ENCODE peak calls at places on chromosomes 6 and 20, in ten cellular contexts. X is breast epithelium, L is astrocyte of the cerebellum, E is Panc1, U is dorsolateral prefrontal cortex, C is A673, F is PC-9, D is IMR-90, I is HCT116, Z is A549. R is an unnamed sample.

GRCh38 chr6:44049163-44049988 is 77.9 kb downstream of the MRPL14 start:
- DNase-seq in Z (no peak), U (no peak), L (no peak), E (no peak), X (no peak), D (peak), F (peak), I (no peak), C (no peak), R (peak)

GRCh38 chr20:32743237-32744112 is at the start of gene COMMD7:
- DNase-seq in L (no peak), E (no peak), U (peak), D (peak), C (peak), I (no peak), F (no peak), Z (no peak), X (peak), R (peak)

GRCh38 chr6:149823013-149823412 is 41.1 kb downstream of the LRP11 start:
- DNase-seq in Z (no peak), E (no peak), F (no peak), U (no peak), X (no peak), I (no peak), D (no peak), C (no peak), L (no peak), R (no peak)

GRCh38 chr6:84525907-84526306 is 238.5 kb downstream of the TBX18 start:
- DNase-seq in E (no peak), X (no peak), I (no peak), D (no peak), Z (no peak), F (no peak), C (no peak), L (no peak), U (no peak), R (peak)

GRCh38 chr6:169230923-169231789 is 22.5 kb downstream of the THBS2 start:
- DNase-seq in D (no peak), I (no peak), U (no peak), Z (no peak), E (no peak), X (no peak), L (no peak), F (no peak), C (no peak), R (no peak)

GRCh38 chr20:34537651-34538050 is 20.9 kb upstream of the MAP1LC3A start:
- DNase-seq in X (no peak), I (no peak), C (no peak), D (no peak), Z (no peak), U (no peak), E (no peak), L (no peak), F (no peak), R (no peak)

GRCh38 chr20:57656821-57657536 is 36.8 kb upstream of the ZBP1 start:
- DNase-seq in E (no peak), Z (no peak), F (no peak), I (no peak), D (no peak), C (no peak), X (no peak), U (peak), L (no peak), R (no peak)

GRCh38 chr20:7879883-7880282 is 60.4 kb downstream of the HAO1 start:
- DNase-seq in F (no peak), E (no peak), I (no peak), U (no peak), D (peak), X (no peak), L (peak), Z (no peak), C (no peak), R (no peak)

GRCh38 chr6:131931063-131931745 is 20.0 kb downstream of the CCN2 start:
- DNase-seq in D (peak), L (no peak), I (no peak), Z (no peak), X (no peak), C (no peak), E (no peak), F (no peak), U (no peak), R (peak)

GRCh38 chr6:80316655-80317332 is 210.3 kb downstream of the BCKDHB start:
- DNase-seq in L (no peak), U (no peak), X (no peak), F (no peak), D (no peak), E (no peak), I (no peak), Z (no peak), C (peak), R (peak)

GRCh38 chr20:1278323-1278660 is 12.2 kb downstream of the SNPH start:
- DNase-seq in C (no peak), X (no peak), E (no peak), D (no peak), I (no peak), L (no peak), F (no peak), U (no peak), Z (no peak), R (no peak)

GRCh38 chr6:137233561-137234504 is 14.6 kb upstream of the IFNGR1 start:
- DNase-seq in U (no peak), E (no peak), L (peak), C (peak), I (no peak), F (peak), X (no peak), D (peak), Z (peak), R (peak)

GRCh38 chr6:97195117-97195516 is 87.9 kb downstream of the MMS22L start:
- DNase-seq in I (no peak), Z (no peak), X (no peak), D (peak), C (no peak), L (no peak), E (no peak), U (no peak), F (no peak), R (peak)

GRCh38 chr20:62274332-62275262 is 28.2 kb upstream of the ADRM1 start:
- DNase-seq in L (no peak), U (peak), E (no peak), D (no peak), I (no peak), C (no peak), X (no peak), Z (no peak), F (no peak), R (no peak)

GRCh38 chr6:45946352-45946751 is 69.3 kb downstream of the CLIC5 start:
- DNase-seq in Z (no peak), U (no peak), L (peak), X (no peak), C (peak), I (no peak), E (no peak), D (peak), F (no peak), R (peak)

GRCh38 chr6:152863618-152864326 is 113.2 kb downstream of the VIP start:
- DNase-seq in E (peak), U (peak), X (no peak), D (peak), C (peak), I (peak), L (peak), F (no peak), Z (peak), R (peak)

GRCh38 chr6:137237413-137238170 is 18.4 kb upstream of the IFNGR1 start:
- DNase-seq in F (peak), E (no peak), I (no peak), X (no peak), U (no peak), C (peak), L (peak), D (peak), Z (peak), R (peak)

GRCh38 chr20:23417861-23418260 is 3.4 kb downstream of the NAPB start:
- DNase-seq in X (no peak), F (no peak), D (no peak), U (no peak), E (no peak), L (no peak), Z (no peak), C (no peak), I (no peak), R (no peak)

GRCh38 chr6:25439368-25439767 is 160.2 kb downstream of the CARMIL1 start:
- DNase-seq in F (no peak), U (no peak), X (no peak), L (no peak), C (no peak), Z (no peak), D (no peak), E (no peak), I (no peak), R (no peak)

GRCh38 chr6:147075326-147075840 is 128.8 kb upstream of the STXBP5 start:
- DNase-seq in Z (no peak), F (no peak), C (no peak), I (no peak), U (no peak), E (no peak), X (no peak), D (no peak), L (no peak), R (no peak)

GRCh38 chr6:53795254-53795701 is 473 bp downstream of the LRRC1 start:
- DNase-seq in Z (no peak), E (no peak), I (no peak), C (no peak), D (no peak), X (no peak), U (no peak), F (peak), L (no peak), R (no peak)

GRCh38 chr6:53796791-53797190 is 2.0 kb downstream of the LRRC1 start:
- DNase-seq in I (no peak), U (no peak), E (no peak), C (no peak), D (no peak), Z (no peak), L (no peak), X (no peak), F (peak), R (no peak)

GRCh38 chr6:53797304-53797703 is 2.5 kb downstream of the LRRC1 start:
- DNase-seq in C (no peak), Z (no peak), F (no peak), U (no peak), X (no peak), L (no peak), D (no peak), I (no peak), E (no peak), R (no peak)

GRCh38 chr6:53795702-53796450 is 1.1 kb downstream of the LRRC1 start:
- DNase-seq in E (no peak), C (no peak), U (peak), F (peak), I (no peak), L (no peak), Z (no peak), D (peak), X (no peak), R (no peak)

GRCh38 chr6:53796451-53796780 is 1.6 kb downstream of the LRRC1 start:
- DNase-seq in F (no peak), I (no peak), X (no peak), L (no peak), C (no peak), U (no peak), Z (no peak), E (no peak), D (no peak), R (no peak)
- H3K4me3 ChIP-seq in F (peak), I (peak), X (peak), L (peak), C (peak), U (peak), Z (no peak), E (peak), D (peak), R (peak)

GRCh38 chr6:27281569-27281968 is 30.5 kb downstream of the POM121L2 start:
- DNase-seq in C (no peak), F (no peak), I (no peak), Z (no peak), U (no peak), X (no peak), D (no peak), E (no peak), L (no peak), R (no peak)

GRCh38 chr6:27281105-27281539 is 31.0 kb downstream of the POM121L2 start:
- DNase-seq in Z (no peak), L (no peak), D (no peak), I (peak), U (no peak), F (no peak), X (no peak), C (peak), E (no peak), R (no peak)

GRCh38 chr6:27280540-27281000 is 31.5 kb downstream of the POM121L2 start:
- DNase-seq in E (no peak), F (no peak), X (no peak), Z (no peak), I (peak), L (no peak), C (peak), D (no peak), U (no peak), R (peak)

GRCh38 chr6:27279513-27280063 is 32.1 kb downstream of the PRSS16 start:
- DNase-seq in E (no peak), F (no peak), D (no peak), X (no peak), I (no peak), Z (no peak), C (no peak), U (no peak), L (no peak), R (no peak)

GRCh38 chr6:27280064-27280539 is 32.0 kb downstream of the POM121L2 start:
- DNase-seq in C (peak), I (peak), L (no peak), X (no peak), U (no peak), F (peak), Z (no peak), D (peak), E (no peak), R (peak)
- H3K4me3 ChIP-seq in C (peak), I (peak), L (peak), X (no peak), U (no peak), F (peak), Z (peak), D (peak), E (peak), R (peak)

DNA sequence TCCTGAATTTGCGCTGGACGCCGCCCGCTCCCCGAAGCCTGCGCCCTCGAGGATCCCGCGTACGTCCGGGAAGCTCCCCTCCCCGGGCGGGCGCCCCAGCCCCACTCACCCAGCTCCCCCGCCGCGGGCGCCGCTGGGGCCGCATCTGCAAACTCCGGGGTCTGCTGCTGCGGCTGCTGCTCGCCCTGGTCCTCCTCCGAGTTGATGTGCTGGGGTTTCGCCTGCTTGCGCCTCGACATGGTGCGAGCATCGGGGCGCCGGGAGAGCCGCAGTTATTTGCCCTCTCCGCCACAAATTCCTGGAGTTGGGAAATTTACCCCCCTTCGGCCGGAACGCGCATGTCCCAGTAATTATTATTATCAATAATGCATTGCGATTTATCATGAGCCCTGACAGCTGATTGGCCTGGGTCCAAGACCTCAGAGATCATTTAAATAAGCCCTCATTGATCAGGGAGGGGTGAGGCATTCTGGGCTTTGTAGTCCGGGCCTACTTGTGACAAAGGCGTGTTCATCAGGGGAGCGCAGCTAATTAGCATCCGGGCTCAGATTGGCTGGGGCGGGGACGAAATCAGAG is at the start of gene SALL4:
- DNase-seq in I (no peak), Z (no peak), X (no peak), C (peak), U (peak), L (no peak), D (no peak), E (no peak), F (no peak), R (peak)
- H3K4me3 ChIP-seq in I (peak), Z (peak), X (peak), C (peak), U (peak), L (peak), D (peak), E (peak), F (peak), R (peak)

GRCh38 chr6:33071579-33071978 is 1.9 kb downstream of the HLA-DPA1 start:
- DNase-seq in E (no peak), C (no peak), X (no peak), Z (no peak), I (no peak), U (no peak), F (no peak), L (no peak), D (no peak), R (no peak)

GRCh38 chr6:33072508-33073100 is 845 bp downstream of the HLA-DPA1 start:
- DNase-seq in U (no peak), C (no peak), E (no peak), L (no peak), D (no peak), Z (no peak), I (no peak), X (no peak), F (no peak), R (no peak)

GRCh38 chr6:33075208-33075567 is 602 bp upstream of the HLA-DPB1 start:
- DNase-seq in E (no peak), I (no peak), D (no peak), F (no peak), X (no peak), L (no peak), Z (no peak), C (no peak), U (no peak), R (no peak)

GRCh38 chr6:33075568-33076405 is at the start of gene HLA-DPB1:
- DNase-seq in Z (peak), X (no peak), U (no peak), F (no peak), I (peak), L (peak), E (no peak), D (peak), C (peak), R (peak)

DNA sequence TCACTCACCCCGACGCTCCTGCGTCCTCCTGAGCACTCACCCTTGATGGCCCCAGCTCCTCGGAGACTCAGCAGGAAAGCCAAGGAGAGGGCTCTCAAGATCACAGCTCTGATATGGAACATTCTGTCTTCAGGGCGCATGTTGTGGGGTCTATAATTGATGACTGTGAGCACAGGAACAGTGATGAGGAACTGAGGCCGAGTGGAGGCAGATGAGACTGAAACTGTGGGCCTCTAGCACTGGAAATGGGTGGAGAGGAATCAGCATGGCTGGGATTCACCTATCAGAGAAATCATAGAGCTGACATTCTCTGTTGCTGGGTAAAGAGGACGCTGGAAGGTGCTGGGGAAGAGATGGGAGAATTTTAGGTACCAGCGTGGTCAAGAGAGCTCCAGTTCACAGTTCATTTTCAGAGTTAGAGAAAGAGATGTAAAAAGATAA is at the start of gene HLA-DPA1:
- DNase-seq in E (no peak), U (no peak), I (peak), D (peak), X (no peak), Z (peak), F (no peak), C (no peak), L (no peak), R (peak)
- H3K4me3 ChIP-seq in E (no peak), U (peak), I (no peak), D (no peak), X (peak), Z (no peak), F (no peak), C (no peak), L (no peak), R (no peak)

GRCh38 chr6:30670760-30671527 is 1.9 kb downstream of the DHX16 start:
- DNase-seq in I (no peak), C (no peak), D (no peak), E (no peak), L (no peak), U (no peak), F (no peak), X (no peak), Z (no peak), R (no peak)
- H3K4me3 ChIP-seq in I (no peak), C (no peak), D (no peak), E (no peak), L (no peak), U (no peak), F (no peak), X (no peak), Z (no peak), R (no peak)

DNA sequence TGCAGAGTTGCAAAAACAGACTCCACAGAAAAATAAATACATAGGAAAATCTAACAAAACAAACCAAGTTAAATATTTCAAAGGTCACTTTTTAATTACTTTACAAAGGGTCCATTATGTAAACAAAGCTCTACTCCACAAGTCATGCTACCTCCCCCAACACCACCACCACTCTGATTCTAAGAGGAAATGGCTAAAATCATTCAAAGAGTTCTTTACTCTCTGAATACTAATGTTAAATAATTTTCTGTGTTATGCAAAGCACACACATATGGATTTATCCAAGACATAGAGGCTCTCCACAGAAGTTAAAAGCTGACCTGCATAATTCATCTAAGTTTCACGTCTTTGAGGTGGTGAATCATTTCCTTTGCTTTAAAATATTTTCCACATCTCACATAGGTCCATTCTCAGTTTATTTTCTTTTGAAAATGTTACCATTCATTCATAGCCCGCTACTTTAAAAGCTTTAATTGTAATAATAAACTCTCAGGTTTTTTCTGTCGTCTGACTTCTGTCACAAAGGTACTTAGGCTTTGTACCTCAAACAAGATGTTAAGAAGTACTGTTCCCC is 56.0 kb downstream of the KIF6 start:
- DNase-seq in I (no peak), D (peak), L (peak), E (no peak), Z (no peak), U (no peak), F (no peak), C (peak), X (no peak), R (no peak)
- H3K4me3 ChIP-seq in I (no peak), D (no peak), L (no peak), E (no peak), Z (no peak), U (no peak), F (no peak), C (no peak), X (no peak), R (no peak)

GRCh38 chr6:73586416-73586974 is 65.7 kb upstream of the EEF1A1 start:
- DNase-seq in L (no peak), F (no peak), Z (no peak), C (no peak), I (no peak), X (no peak), E (no peak), D (peak), U (no peak), R (peak)
- H3K4me3 ChIP-seq in L (peak), F (peak), Z (peak), C (no peak), I (no peak), X (peak), E (peak), D (peak), U (peak), R (peak)

GRCh38 chr20:56631318-56631989 is 2.3 kb downstream of the TFAP2C start:
- DNase-seq in E (no peak), C (no peak), I (no peak), Z (no peak), D (no peak), F (peak), X (no peak), L (no peak), U (no peak), R (no peak)

GRCh38 chr20:56629464-56630085 is 469 bp downstream of the TFAP2C start:
- DNase-seq in D (no peak), E (no peak), L (no peak), I (no peak), F (no peak), U (no peak), C (no peak), Z (peak), X (no peak), R (no peak)

GRCh38 chr20:56628873-56629463 is at the start of gene TFAP2C:
- DNase-seq in C (peak), X (peak), L (no peak), F (peak), U (no peak), D (no peak), I (peak), Z (peak), E (no peak), R (no peak)

GRCh38 chr20:56630506-56631317 is 1.6 kb downstream of the TFAP2C start:
- DNase-seq in D (no peak), E (no peak), Z (no peak), U (no peak), X (no peak), C (no peak), I (no peak), F (no peak), L (no peak), R (no peak)

GRCh38 chr20:56630086-56630493 is 984 bp downstream of the TFAP2C start:
- DNase-seq in X (peak), I (peak), C (peak), L (peak), Z (peak), E (no peak), U (no peak), F (peak), D (no peak), R (no peak)
- H3K4me3 ChIP-seq in X (peak), I (peak), C (peak), L (peak), Z (peak), E (peak), U (peak), F (peak), D (no peak), R (no peak)

GRCh38 chr6:98764378-98764911 is 69.9 kb upstream of the POU3F2 start:
- DNase-seq in U (no peak), I (no peak), C (no peak), E (no peak), Z (no peak), F (no peak), D (peak), L (peak), X (no peak), R (peak)
- H3K4me3 ChIP-seq in U (peak), I (no peak), C (peak), E (peak), Z (no peak), F (peak), D (peak), L (peak), X (peak), R (peak)

R was measured in fibroblast of the aortic adventitia.